ENCODE peak calls at places on chromosomes 6 and 20, in four cellular contexts. Y is brain microvascular endothelial cell, L is fibroblast of villous mesenchyme, D is AG10803. B is an unnamed sample.

GRCh38 chr20:47252879-47253307 is 103.6 kb downstream of the ZMYND8 start:
- DNase-seq in Y (no peak), L (peak; percentile 82), D (no peak), B (no peak)

GRCh38 chr6:22708469-22708868 is 139.1 kb downstream of the HDGFL1 start:
- DNase-seq in D (no peak), Y (no peak), L (no peak), B (no peak)

GRCh38 chr6:169426611-169427010 is 173.0 kb upstream of the THBS2 start:
- DNase-seq in D (no peak), L (no peak), Y (no peak), B (no peak)

GRCh38 chr6:146890644-146891434 is 292.1 kb downstream of the ADGB start:
- DNase-seq in L (peak; percentile 63), D (peak; percentile 64), Y (no peak), B (no peak)

GRCh38 chr6:78611886-78612480 is 255.4 kb upstream of the IRAK1BP1 start:
- DNase-seq in D (peak; percentile 23), L (peak; percentile 28), Y (no peak), B (peak; percentile 25)

GRCh38 chr6:36929607-36930006 is 24.9 kb upstream of the PI16 start:
- DNase-seq in L (peak; percentile 82), Y (no peak), D (peak; percentile 58), B (peak; percentile 47)

GRCh38 chr6:143111443-143111842 is 50.8 kb downstream of the AIG1 start:
- DNase-seq in L (no peak), D (no peak), Y (no peak), B (no peak)

GRCh38 chr6:152309648-152310047 is 327.5 kb downstream of the SYNE1 start:
- DNase-seq in L (no peak), Y (no peak), D (no peak), B (no peak)

GRCh38 chr6:88164061-88164460 is 2.1 kb downstream of the CNR1 start:
- DNase-seq in L (no peak), Y (no peak), D (no peak), B (no peak)

GRCh38 chr6:141117869-141118268 is 1014.9 kb upstream of the GJE1 start:
- DNase-seq in Y (no peak), L (no peak), D (no peak), B (no peak)

GRCh38 chr20:44017905-44018683 is 103.4 kb downstream of the TOX2 start:
- DNase-seq in L (peak; percentile 92), Y (peak; percentile 62), D (peak; percentile 79), B (peak; percentile 92)

GRCh38 chr6:130223508-130223907 is 757 bp upstream of the SAMD3 start:
- DNase-seq in L (no peak), D (no peak), Y (no peak), B (no peak)

GRCh38 chr20:6184086-6184485 is 61.3 kb upstream of the FERMT1 start:
- DNase-seq in L (no peak), Y (no peak), D (no peak), B (no peak)

GRCh38 chr6:108080010-108080780 is 5.7 kb upstream of the OSTM1 start:
- DNase-seq in Y (peak; percentile 58), D (peak; percentile 43), L (peak; percentile 59), B (peak; percentile 84)

GRCh38 chr6:121932071-121933009 is 467.1 kb upstream of the HSF2 start:
- DNase-seq in D (peak; percentile 99), Y (peak; percentile 86), L (peak; percentile 96), B (peak; percentile 93)

GRCh38 chr20:57288676-57289075 is 22.2 kb upstream of the BMP7 start:
- DNase-seq in L (no peak), Y (no peak), D (no peak), B (no peak)

GRCh38 chr6:135870722-135871121 is 19.2 kb downstream of the PDE7B start:
- DNase-seq in L (peak; percentile 66), Y (peak; percentile 84), D (peak; percentile 48), B (peak; percentile 74)

GRCh38 chr6:2103644-2104523 is 141.5 kb downstream of the GMDS start:
- DNase-seq in D (peak; percentile 54), L (peak; percentile 27), Y (peak; percentile 25), B (peak; percentile 70)

GRCh38 chr6:11609324-11610071 is 71.9 kb downstream of the TMEM170B start:
- DNase-seq in D (peak; percentile 98), Y (peak; percentile 95), L (peak; percentile 85), B (peak; percentile 96)

GRCh38 chr6:136593748-136594490 is 43.7 kb upstream of the MAP7 start:
- DNase-seq in L (peak; percentile 98), D (peak; percentile 99), Y (peak; percentile 98), B (peak; percentile 98)

GRCh38 chr20:17345321-17345720 is 118.5 kb downstream of the PCSK2 start:
- DNase-seq in D (peak; percentile 80), L (peak; percentile 37), Y (no peak), B (no peak)

GRCh38 chr20:2140561-2140960 is 38.9 kb downstream of the STK35 start:
- DNase-seq in Y (no peak), L (peak; percentile 23), D (peak; percentile 64), B (no peak)

GRCh38 chr6:54491431-54491830 is 183.2 kb downstream of the TINAG start:
- DNase-seq in D (no peak), L (no peak), Y (no peak), B (no peak)

GRCh38 chr20:23161244-23161875 is 75.2 kb upstream of the CD93 start:
- DNase-seq in D (no peak), Y (peak; percentile 37), L (no peak), B (no peak)

GRCh38 chr6:84017709-84018452 is 15.7 kb upstream of the MRAP2 start:
- DNase-seq in D (no peak), Y (no peak), L (no peak), B (no peak)

GRCh38 chr20:62602550-62602949 is 39.8 kb upstream of the SLCO4A1 start:
- DNase-seq in L (no peak), D (no peak), Y (no peak), B (no peak)

GRCh38 chr6:113381957-113382356 is 475.2 kb upstream of the MARCKS start:
- DNase-seq in D (peak; percentile 82), Y (peak; percentile 47), L (peak; percentile 50), B (peak; percentile 79)

GRCh38 chr20:38725959-38726848 is 1.9 kb downstream of the SLC32A1 start:
- DNase-seq in L (peak; percentile 39), D (peak; percentile 8), Y (no peak), B (no peak)

GRCh38 chr6:148559848-148560433 is 186.9 kb upstream of the UST start:
- DNase-seq in D (peak; percentile 57), L (peak; percentile 62), Y (peak; percentile 44), B (peak; percentile 70)
- H3K4me3 ChIP-seq in D (peak overlapping the region; percentile 62), L (peak overlapping the region; percentile 53), Y (peak overlapping the region; percentile 51), B (peak overlapping the region; percentile 41)

GRCh38 chr6:67184405-67184804 is 1450.7 kb upstream of the ADGRB3 start:
- DNase-seq in Y (no peak), D (no peak), L (no peak), B (no peak)
- TF ChIP-seq CTCF in Y (no peak), D (no peak), L (no peak), B (no peak)

GRCh38 chr6:18121580-18122127 is 823 bp downstream of the NHLRC1 start:
- DNase-seq in L (no peak), Y (no peak), D (no peak), B (no peak)
- H3K4me3 ChIP-seq in L (peak overlapping the region; percentile 64), Y (peak overlapping the region; percentile 56), D (peak overlapping the region; percentile 66), B (peak overlapping the region; percentile 35)

GRCh38 chr6:101605426-101605825 is 211.9 kb downstream of the GRIK2 start:
- DNase-seq in L (no peak), Y (no peak), D (no peak), B (no peak)

GRCh38 chr6:101608724-101609123 is 215.2 kb downstream of the GRIK2 start:
- DNase-seq in Y (no peak), D (no peak), L (no peak), B (no peak)

GRCh38 chr6:101607286-101607685 is 213.8 kb downstream of the GRIK2 start:
- DNase-seq in Y (no peak), D (no peak), L (no peak), B (no peak)

DNA sequence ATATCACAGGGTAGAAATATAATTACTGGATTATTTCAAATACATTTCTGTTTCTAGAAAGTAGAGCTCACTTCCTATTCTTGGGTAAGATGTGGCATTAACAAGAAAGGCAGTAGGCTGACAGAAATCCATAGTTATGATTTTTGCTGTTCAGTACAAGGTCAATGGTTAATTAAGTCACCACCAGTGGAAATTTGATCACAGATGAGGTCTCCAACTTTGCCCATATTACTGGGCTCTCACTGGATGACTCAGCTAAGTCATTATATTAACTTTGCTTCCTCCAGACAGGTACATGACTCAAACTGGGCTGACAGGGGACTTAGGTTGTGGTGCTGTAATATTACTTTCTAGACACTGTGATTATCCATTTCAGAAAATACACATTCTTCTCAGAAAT is 212.4 kb downstream of the GRIK2 start:
- DNase-seq in D (no peak), L (no peak), Y (no peak), B (peak; percentile 13)
- TF ChIP-seq CTCF in D (no peak), L (no peak), Y (no peak), B (no peak)

B was measured in astrocyte of the spinal cord.